ENCODE peak calls at places on chromosomes 3 and 15, in seven cellular contexts. F is heart left ventricle, M is H1, X is transverse colon, B is uterus, O is tibial nerve, Y is ovary. S is an unnamed sample.

GRCh38 chr15:64857421-64857820 is 15.7 kb downstream of the PLEKHO2 start:
- DNase-seq in M (no peak), Y (peak), O (no peak), F (no peak), X (no peak), B (no peak), S (no peak)

GRCh38 chr3:134711284-134711683 is 60.5 kb upstream of the KY start:
- DNase-seq in O (no peak), F (no peak), Y (no peak), X (no peak), M (no peak), B (no peak), S (no peak)

GRCh38 chr3:61663728-61664492 is 102.5 kb downstream of the PTPRG start:
- DNase-seq in F (no peak), O (no peak), X (no peak), M (no peak), Y (no peak), B (no peak), S (peak)

GRCh38 chr15:70160267-70160666 is 62.5 kb upstream of the TLE3 start:
- DNase-seq in M (no peak), X (no peak), F (no peak), O (no peak), B (no peak), Y (no peak), S (no peak)

GRCh38 chr15:71182522-71182921 is 67.3 kb downstream of the THSD4 start:
- DNase-seq in B (no peak), O (no peak), M (no peak), Y (no peak), F (no peak), X (no peak), S (no peak)

GRCh38 chr3:98602078-98602678 is 8.8 kb upstream of the CPOX start:
- DNase-seq in O (peak), Y (peak), F (no peak), X (no peak), M (no peak), B (no peak), S (peak)

GRCh38 chr3:105649469-105649868 is 219.3 kb downstream of the CBLB start:
- DNase-seq in M (no peak), Y (no peak), B (no peak), F (no peak), X (no peak), O (no peak), S (no peak)

GRCh38 chr3:132242095-132242494 is 75.1 kb upstream of the ACP3 start:
- DNase-seq in M (no peak), B (no peak), Y (no peak), O (no peak), F (no peak), X (no peak), S (no peak)

GRCh38 chr3:101824691-101825090 is 24.6 kb upstream of the NFKBIZ start:
- DNase-seq in O (no peak), M (no peak), Y (no peak), X (no peak), B (no peak), F (no peak), S (no peak)

GRCh38 chr3:50388021-50388719 is 28.8 kb upstream of the TMEM115 start:
- DNase-seq in X (no peak), Y (no peak), F (no peak), B (no peak), M (no peak), O (no peak), S (no peak)

GRCh38 chr15:74402337-74402839 is 31.4 kb downstream of the SEMA7A start:
- DNase-seq in B (no peak), M (no peak), Y (no peak), F (no peak), X (no peak), O (no peak), S (no peak)

GRCh38 chr3:43455233-43455632 is 166.6 kb downstream of the ANO10 start:
- DNase-seq in X (no peak), B (no peak), M (no peak), Y (no peak), O (no peak), F (peak), S (peak)

GRCh38 chr3:64149886-64150285 is 75.4 kb downstream of the PRICKLE2 start:
- DNase-seq in M (no peak), Y (no peak), F (peak), O (no peak), B (no peak), X (no peak), S (no peak)

GRCh38 chr3:187667526-187667925 is 2.7 kb downstream of the SST start:
- DNase-seq in X (no peak), M (no peak), F (no peak), B (no peak), O (no peak), Y (no peak), S (no peak)

GRCh38 chr3:51691949-51692348 is 14.9 kb upstream of the GRM2 start:
- DNase-seq in O (no peak), M (no peak), X (no peak), Y (no peak), B (no peak), F (no peak), S (no peak)

GRCh38 chr3:183487046-183487445 is 58.6 kb upstream of the MCF2L2 start:
- DNase-seq in O (no peak), Y (no peak), X (no peak), F (no peak), B (no peak), M (no peak), S (no peak)

GRCh38 chr3:27985369-27986035 is 255.9 kb upstream of the CMC1 start:
- DNase-seq in F (no peak), Y (no peak), O (no peak), M (no peak), B (no peak), X (no peak), S (no peak)

GRCh38 chr15:63110428-63111026 is 11.1 kb upstream of the LACTB start:
- DNase-seq in B (no peak), Y (no peak), X (no peak), O (no peak), M (no peak), F (no peak), S (no peak)

GRCh38 chr15:56877591-56877990 is 40.9 kb upstream of the TCF12 start:
- DNase-seq in M (no peak), B (no peak), O (no peak), X (no peak), Y (no peak), F (no peak), S (no peak)

GRCh38 chr3:45760878-45761711 is 35.2 kb downstream of the SLC6A20 start:
- DNase-seq in Y (peak), X (peak), O (peak), M (no peak), B (peak), F (peak), S (peak)

GRCh38 chr15:39180494-39180930 is 400.4 kb upstream of the THBS1 start:
- DNase-seq in F (no peak), Y (no peak), X (no peak), M (no peak), B (no peak), O (no peak), S (no peak)

GRCh38 chr3:29261119-29261518 is 19.8 kb upstream of the RBMS3 start:
- DNase-seq in B (no peak), O (no peak), X (no peak), Y (no peak), M (no peak), F (no peak), S (no peak)

GRCh38 chr15:70588613-70589012 is 174.7 kb downstream of the UACA start:
- DNase-seq in M (no peak), B (no peak), F (no peak), Y (no peak), X (no peak), O (no peak), S (no peak)

GRCh38 chr3:183158552-183159006 is 4.0 kb downstream of the LAMP3 start:
- DNase-seq in X (no peak), M (no peak), B (no peak), F (no peak), O (no peak), Y (no peak), S (peak)

GRCh38 chr15:64894395-64895056 is 17.2 kb upstream of the ANKDD1A start:
- DNase-seq in B (no peak), M (no peak), F (peak), Y (no peak), X (peak), O (no peak), S (no peak)

GRCh38 chr3:140203510-140203909 is 268.5 kb downstream of the CLSTN2 start:
- DNase-seq in B (no peak), Y (no peak), O (no peak), F (no peak), X (no peak), M (no peak), S (no peak)

GRCh38 chr3:175948041-175948440 is 1088.9 kb downstream of the NAALADL2 start:
- DNase-seq in O (no peak), M (no peak), B (no peak), F (no peak), Y (no peak), X (no peak), S (no peak)

GRCh38 chr3:145678401-145678800 is 482.6 kb downstream of the PLOD2 start:
- DNase-seq in M (no peak), B (no peak), Y (peak), F (no peak), O (no peak), X (no peak), S (no peak)

GRCh38 chr15:50315814-50316630 is 39.0 kb downstream of the GABPB1 start:
- DNase-seq in Y (no peak), O (no peak), M (no peak), B (no peak), X (no peak), F (no peak), S (no peak)

GRCh38 chr15:78929536-78930264 is 15.1 kb downstream of the CTSH start:
- DNase-seq in Y (no peak), B (no peak), X (no peak), F (no peak), M (no peak), O (no peak), S (no peak)

GRCh38 chr3:139610886-139611285 is 66.9 kb downstream of the NMNAT3 start:
- DNase-seq in X (no peak), O (no peak), Y (no peak), F (no peak), B (no peak), M (no peak), S (no peak)

GRCh38 chr3:143529018-143529478 is 319.2 kb downstream of the SLC9A9 start:
- DNase-seq in X (peak), F (no peak), B (no peak), Y (no peak), O (peak), M (no peak), S (no peak)

GRCh38 chr15:52334491-52335160 is 39.0 kb upstream of the MYO5C start:
- DNase-seq in X (no peak), B (no peak), O (no peak), M (no peak), Y (no peak), F (no peak), S (no peak)

GRCh38 chr3:4401441-4401840 is 65.6 kb downstream of the SUMF1 start:
- DNase-seq in X (no peak), Y (no peak), F (no peak), O (no peak), B (no peak), M (no peak), S (no peak)

GRCh38 chr3:186869253-186870235 is 27.0 kb downstream of the ADIPOQ start:
- DNase-seq in B (no peak), Y (no peak), F (no peak), O (no peak), M (no peak), X (no peak), S (no peak)

GRCh38 chr3:127690823-127691452 is 18.2 kb downstream of the ABTB1 start:
- DNase-seq in Y (no peak), X (no peak), O (no peak), F (peak), M (no peak), B (no peak), S (no peak)

GRCh38 chr3:48826451-48826850 is 21.2 kb downstream of the PRKAR2A start:
- DNase-seq in O (no peak), X (no peak), F (no peak), B (no peak), M (no peak), Y (no peak), S (no peak)

GRCh38 chr15:43794269-43795037 is 2.3 kb downstream of the SERF2 start:
- DNase-seq in Y (no peak), B (no peak), M (no peak), O (no peak), F (no peak), X (no peak), S (no peak)
- TF ChIP-seq POLR2A in Y (no peak), B (no peak), M (peak), O (no peak), F (no peak), X (no peak), S (no peak)

DNA sequence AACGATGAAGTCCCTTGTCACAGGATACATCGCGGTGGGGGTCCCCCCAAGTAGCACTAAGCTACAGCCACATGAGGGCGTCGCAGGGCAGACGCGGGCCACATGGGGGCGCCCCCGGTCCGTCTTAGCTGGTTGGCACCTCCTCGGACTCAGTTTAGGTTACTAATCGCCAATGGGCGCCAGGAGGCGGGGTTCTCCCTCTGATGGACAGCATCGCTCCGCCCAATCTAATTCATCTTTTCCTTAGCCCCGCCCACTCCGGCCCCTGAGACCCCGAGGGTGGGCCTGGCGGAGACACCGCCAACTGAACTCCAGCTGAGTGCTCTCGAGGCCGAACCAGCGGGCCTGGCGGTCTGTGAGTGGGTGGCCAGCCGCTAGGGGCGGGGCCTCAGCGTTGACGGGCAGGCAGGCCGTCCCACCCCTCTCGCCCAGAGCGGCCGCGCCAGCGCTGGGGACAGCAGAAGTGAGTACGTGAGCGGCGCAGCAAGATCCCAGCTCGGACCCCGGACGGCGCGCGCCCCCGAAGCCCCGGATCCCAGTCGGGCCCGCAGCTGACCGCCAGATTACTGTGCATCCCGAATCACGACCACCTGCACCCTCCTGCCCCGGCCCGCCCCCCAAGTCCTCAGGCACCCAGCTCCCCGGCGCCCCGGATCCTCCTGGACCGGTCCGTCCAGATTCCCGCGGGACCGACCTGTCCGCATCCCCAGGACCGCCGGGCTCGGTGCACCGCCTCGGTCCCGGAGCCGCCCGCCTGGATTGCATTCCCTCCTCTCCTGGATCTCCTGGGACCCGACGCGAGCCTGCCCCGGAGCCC is at the start of gene EPHB3:
- DNase-seq in X (peak), F (peak), Y (peak), O (peak), M (peak), B (peak), S (peak)
- TF ChIP-seq POLR2A in X (peak), F (peak), Y (peak), O (peak), M (no peak), B (peak), S (peak)

GRCh38 chr3:57597240-57597972 is at the start of gene ARF4:
- DNase-seq in O (peak), X (peak), M (peak), F (peak), B (peak), Y (peak), S (peak)
- TF ChIP-seq POLR2A in O (peak), X (peak), M (peak), F (peak), B (peak), Y (peak), S (peak)

GRCh38 chr15:92807971-92808571 is 92.1 kb upstream of the CHD2 start:
- DNase-seq in B (no peak), O (peak), M (no peak), X (peak), Y (peak), F (no peak), S (no peak)
- TF ChIP-seq POLR2A in B (no peak), O (no peak), M (no peak), X (no peak), Y (no peak), F (no peak), S (no peak)

GRCh38 chr3:111852540-111852939 is 6.5 kb upstream of the PHLDB2 start:
- DNase-seq in M (no peak), X (no peak), O (no peak), B (no peak), F (no peak), Y (no peak), S (no peak)
- TF ChIP-seq POLR2A in M (no peak), X (no peak), O (no peak), B (no peak), F (no peak), Y (no peak), S (no peak)

DNA sequence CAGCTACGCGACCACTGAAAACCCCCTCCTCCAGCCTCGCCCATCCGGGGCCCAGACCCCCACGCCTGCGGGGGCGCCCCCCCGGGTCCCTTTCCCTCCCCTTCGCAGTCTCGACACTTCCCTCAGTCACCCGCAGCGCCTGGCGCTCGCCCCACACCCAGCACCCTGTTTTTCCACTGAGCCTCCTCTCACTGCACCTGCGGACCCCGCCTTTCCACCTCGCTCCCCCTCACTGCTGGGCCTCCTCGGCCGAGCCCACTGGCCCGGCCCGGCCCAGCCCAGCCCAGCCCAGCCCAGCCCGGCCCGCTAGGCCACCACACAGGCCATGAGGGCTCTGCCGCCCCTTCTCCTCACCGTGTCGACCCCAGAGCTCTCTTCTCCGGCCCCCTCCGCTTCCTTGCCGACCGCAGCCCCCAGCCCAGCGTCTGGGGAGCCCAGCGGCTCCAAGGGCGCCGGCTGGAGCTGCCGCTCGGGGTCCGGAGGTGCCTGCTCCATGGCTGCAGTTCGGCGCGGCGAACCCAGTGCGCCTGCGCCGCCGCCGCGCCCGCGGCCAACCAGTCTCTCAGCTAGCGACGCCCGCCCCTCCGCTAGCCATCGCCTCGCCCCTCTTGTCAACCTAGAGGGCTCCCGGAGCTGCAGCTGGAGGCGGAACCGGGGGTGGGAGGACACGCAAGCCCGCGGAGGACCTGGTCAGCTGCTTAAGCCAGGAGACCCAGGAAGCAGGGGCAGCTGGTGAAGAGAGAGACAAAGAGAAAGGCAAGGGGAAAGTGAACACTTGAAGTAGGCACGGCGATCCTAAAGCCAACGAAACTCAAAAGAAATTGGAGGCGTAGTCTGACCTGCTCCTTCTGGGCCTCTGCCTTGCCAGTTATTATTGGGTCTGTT is at the start of gene SNX4:
- DNase-seq in M (peak), B (peak), Y (peak), O (peak), X (peak), F (peak), S (peak)
- TF ChIP-seq POLR2A in M (no peak), B (peak), Y (peak), O (peak), X (peak), F (peak), S (peak)

DNA sequence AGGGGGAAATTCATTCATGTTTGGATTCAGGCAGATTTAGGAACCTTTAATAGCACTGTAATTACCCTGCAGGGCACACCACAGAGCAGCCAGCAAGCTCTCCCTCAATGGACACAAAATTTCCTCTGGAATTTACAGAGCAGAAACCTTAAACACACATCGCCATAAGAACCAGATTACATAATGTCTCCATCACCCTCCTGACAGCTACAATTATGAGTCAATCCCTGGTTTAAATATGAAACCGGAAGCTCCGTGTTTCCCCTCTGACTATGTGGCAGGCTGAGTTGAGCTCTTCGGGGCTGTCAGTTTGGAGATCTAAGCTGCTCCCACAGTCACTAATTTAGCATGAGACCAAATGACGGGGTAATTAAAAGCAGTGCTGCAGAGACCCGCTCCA is 134.6 kb downstream of the TMCO5A start:
- DNase-seq in F (no peak), O (peak), Y (no peak), M (no peak), X (peak), B (no peak), S (peak)
- TF ChIP-seq POLR2A in F (no peak), O (no peak), Y (no peak), M (no peak), X (no peak), B (no peak), S (no peak)

GRCh38 chr3:107524214-107525100 is 1.7 kb downstream of the BBX start:
- DNase-seq in O (peak), M (no peak), X (peak), Y (peak), F (peak), B (peak), S (peak)
- TF ChIP-seq POLR2A in O (no peak), M (no peak), X (no peak), Y (no peak), F (no peak), B (no peak), S (peak)

GRCh38 chr3:14402304-14402811 is at the start of gene SLC6A6:
- DNase-seq in B (peak), M (peak), F (peak), X (peak), Y (peak), O (peak), S (peak)
- TF ChIP-seq POLR2A in B (peak), M (no peak), F (no peak), X (peak), Y (no peak), O (peak), S (peak)

DNA sequence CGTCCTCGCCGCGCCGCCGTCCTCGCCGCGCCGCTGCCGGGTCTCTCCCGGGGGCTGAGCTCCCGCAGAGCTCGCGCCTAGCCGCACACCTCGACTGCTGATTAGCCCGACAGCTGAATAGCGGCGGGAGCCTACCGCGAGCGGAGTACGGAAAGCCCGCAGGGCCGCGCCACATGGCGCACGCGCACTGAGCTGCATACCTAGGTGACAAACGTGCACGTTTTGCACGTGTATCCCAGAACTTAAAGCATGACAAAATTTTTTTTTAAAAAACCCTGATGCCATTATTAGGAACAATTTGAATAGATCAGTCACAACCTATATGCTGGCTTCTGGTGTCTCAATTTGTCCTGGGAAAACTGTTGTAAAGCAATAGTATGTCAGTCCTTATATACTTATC is at the start of gene GOLGA8A:
- DNase-seq in Y (peak), X (peak), O (peak), M (peak), F (peak), B (peak), S (peak)
- TF ChIP-seq POLR2A in Y (no peak), X (no peak), O (no peak), M (no peak), F (no peak), B (no peak), S (peak)

S was measured in H54.